ENCODE peak calls at places on chromosome 11, in four cellular contexts. One of them, this sample, is unnamed.
A peak's percentile ranks its signal among the peaks of the same experiment; 100 is the strongest.

GRCh38 chr11:88035271-88035670 is 140.0 kb downstream of the RAB38 start:
- DNase-seq in K562: no peak
- DNase-seq in HepG2: no peak
- DNase-seq in GM12878: no peak
- DNase-seq in this sample: no peak

GRCh38 chr11:94539420-94539819 is 4.3 kb upstream of the FUT4 start:
- DNase-seq in K562: no peak
- DNase-seq in HepG2: no peak
- DNase-seq in GM12878: no peak
- DNase-seq in this sample: no peak

GRCh38 chr11:1281326-1281973 is 28.0 kb downstream of the TOLLIP start:
- DNase-seq in K562: no peak
- DNase-seq in HepG2: no peak
- DNase-seq in GM12878: no peak
- DNase-seq in this sample: no peak

GRCh38 chr11:37984991-37985390 is 1387.0 kb upstream of the RAG2 start:
- DNase-seq in K562: no peak
- DNase-seq in HepG2: no peak
- DNase-seq in GM12878: no peak
- DNase-seq in this sample: no peak

GRCh38 chr11:72762641-72763304 is 10.6 kb upstream of the ARAP1 start:
- DNase-seq in K562: no peak
- DNase-seq in HepG2: no peak
- DNase-seq in GM12878: no peak
- DNase-seq in this sample: no peak

GRCh38 chr11:44343778-44344424 is 34.0 kb upstream of the ALX4 start:
- DNase-seq in K562: no peak
- DNase-seq in HepG2: no peak
- DNase-seq in GM12878: no peak
- DNase-seq in this sample: no peak

GRCh38 chr11:122140535-122140934 is 24.5 kb upstream of the BLID start:
- DNase-seq in K562: no peak
- DNase-seq in HepG2: no peak
- DNase-seq in GM12878: no peak
- DNase-seq in this sample: no peak

GRCh38 chr11:134334796-134335571 is 3.2 kb downstream of the GLB1L2 start:
- DNase-seq in K562: no peak
- DNase-seq in HepG2: no peak
- DNase-seq in GM12878: no peak
- DNase-seq in this sample: no peak

GRCh38 chr11:22491826-22492225 is 133.8 kb downstream of the FANCF start:
- DNase-seq in K562: no peak
- DNase-seq in HepG2: no peak
- DNase-seq in GM12878: no peak
- DNase-seq in this sample: no peak

GRCh38 chr11:36150986-36151385 is 138.2 kb downstream of the COMMD9 start:
- DNase-seq in K562: no peak
- DNase-seq in HepG2: no peak
- DNase-seq in GM12878: no peak
- DNase-seq in this sample: no peak

GRCh38 chr11:117950320-117950719 is 21.1 kb upstream of the TMPRSS13 start:
- DNase-seq in K562: no peak
- DNase-seq in HepG2: no peak
- DNase-seq in GM12878: no peak
- DNase-seq in this sample: peak; percentile 22

GRCh38 chr11:2885676-2886081 is at the start of gene CDKN1C:
- DNase-seq in K562: peak; percentile 94
- DNase-seq in HepG2: no peak
- DNase-seq in GM12878: no peak
- DNase-seq in this sample: peak; percentile 53

GRCh38 chr11:67484847-67485311 is 2.1 kb downstream of the AIP start:
- DNase-seq in K562: no peak
- DNase-seq in HepG2: no peak
- DNase-seq in GM12878: peak; percentile 76
- DNase-seq in this sample: no peak

GRCh38 chr11:60710482-60710881 is 11.1 kb downstream of the MS4A8 start:
- DNase-seq in K562: no peak
- DNase-seq in HepG2: no peak
- DNase-seq in GM12878: no peak
- DNase-seq in this sample: peak; percentile 45

GRCh38 chr11:114132427-114132826 is 72.9 kb downstream of the ZBTB16 start:
- DNase-seq in K562: no peak
- DNase-seq in HepG2: no peak
- DNase-seq in GM12878: no peak
- DNase-seq in this sample: no peak

GRCh38 chr11:1839924-1840779 is 1.4 kb downstream of the TNNI2 start:
- DNase-seq in K562: no peak
- DNase-seq in HepG2: no peak
- DNase-seq in GM12878: no peak
- DNase-seq in this sample: no peak

GRCh38 chr11:65871811-65872548 is 620 bp downstream of the EFEMP2 start:
- DNase-seq in K562: no peak
- DNase-seq in HepG2: no peak
- DNase-seq in GM12878: no peak
- DNase-seq in this sample: no peak

GRCh38 chr11:77789061-77789730 is 31.3 kb downstream of the RSF1 start:
- DNase-seq in K562: no peak
- DNase-seq in HepG2: no peak
- DNase-seq in GM12878: no peak
- DNase-seq in this sample: no peak

GRCh38 chr11:119116235-119116594 is 5.2 kb upstream of the HINFP start:
- DNase-seq in K562: no peak
- DNase-seq in HepG2: no peak
- DNase-seq in GM12878: no peak
- DNase-seq in this sample: no peak
- TF ChIP-seq USF2 in K562: no peak
- TF ChIP-seq USF2 in HepG2: no peak
- TF ChIP-seq USF2 in GM12878: no peak
- TF ChIP-seq USF2 in this sample: no peak

DNA sequence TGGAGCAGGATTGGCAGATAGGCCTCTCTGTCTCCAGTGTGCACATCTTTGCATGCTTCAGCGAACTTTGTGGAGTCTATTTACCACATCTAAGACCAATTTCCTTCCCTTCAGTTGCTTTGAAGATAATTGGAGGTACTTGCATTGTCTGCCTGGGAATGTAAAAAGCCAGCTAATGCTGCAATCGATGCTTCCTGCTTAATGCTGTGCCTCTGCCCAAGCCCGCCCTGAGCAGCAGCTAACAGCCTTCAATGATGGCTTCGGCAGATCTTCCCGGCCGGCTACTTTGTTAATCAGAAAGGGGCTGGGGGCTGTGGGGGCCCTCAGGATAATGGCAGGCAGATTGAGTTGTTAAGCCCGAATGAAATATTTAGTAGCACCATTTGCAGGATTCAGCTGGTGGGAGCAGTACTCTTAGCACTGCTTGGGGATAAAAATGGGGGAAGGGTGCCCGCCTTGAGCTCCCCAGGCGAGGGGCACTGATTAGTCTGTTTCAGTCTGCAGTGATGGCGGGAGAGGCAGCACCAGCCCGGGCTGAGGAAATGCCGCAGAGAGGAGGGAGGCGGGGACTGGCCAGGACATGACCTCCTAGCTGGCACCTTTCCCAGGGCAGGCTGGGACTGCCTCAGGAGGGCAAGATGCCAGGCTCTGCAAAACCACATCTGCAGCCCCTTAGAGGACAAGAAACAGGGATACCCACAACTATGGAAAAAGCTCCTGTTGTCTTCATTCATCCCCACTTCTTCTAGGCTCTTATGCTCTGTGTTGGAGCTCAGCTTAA is 460.0 kb downstream of the BUD13 start:
- DNase-seq in K562: no peak
- DNase-seq in HepG2: no peak
- DNase-seq in GM12878: no peak
- DNase-seq in this sample: no peak
- TF ChIP-seq SIN3A in K562: no peak
- TF ChIP-seq SIN3A in HepG2: no peak
- TF ChIP-seq SIN3A in GM12878: no peak
- TF ChIP-seq SIN3A in this sample: no peak

DNA sequence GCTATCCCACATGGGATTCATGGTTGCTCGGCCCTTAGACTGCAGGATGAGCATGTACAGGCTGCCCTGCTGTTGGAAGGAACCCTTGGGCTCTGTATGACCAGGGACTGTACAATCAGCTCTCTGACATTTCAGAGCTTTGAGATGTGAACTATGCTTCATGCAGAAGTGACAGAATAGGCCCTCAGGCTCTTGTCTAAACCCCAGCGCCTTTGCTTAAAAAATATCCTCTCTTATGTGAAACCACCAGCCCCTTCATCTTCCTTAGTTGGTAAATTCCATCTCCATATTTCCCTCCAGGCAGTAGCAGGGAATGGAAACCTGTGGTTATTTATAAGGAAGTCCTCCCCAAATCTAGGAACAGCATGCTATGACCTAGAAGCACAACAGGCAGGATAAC is 78.9 kb upstream of the PLET1 start:
- DNase-seq in K562: no peak
- DNase-seq in HepG2: no peak
- DNase-seq in GM12878: no peak
- DNase-seq in this sample: no peak
- TF ChIP-seq ZNF274 in K562: no peak
- TF ChIP-seq ZNF274 in HepG2: no peak
- TF ChIP-seq ZNF274 in GM12878: no peak
- TF ChIP-seq ZNF274 in this sample: no peak

DNA sequence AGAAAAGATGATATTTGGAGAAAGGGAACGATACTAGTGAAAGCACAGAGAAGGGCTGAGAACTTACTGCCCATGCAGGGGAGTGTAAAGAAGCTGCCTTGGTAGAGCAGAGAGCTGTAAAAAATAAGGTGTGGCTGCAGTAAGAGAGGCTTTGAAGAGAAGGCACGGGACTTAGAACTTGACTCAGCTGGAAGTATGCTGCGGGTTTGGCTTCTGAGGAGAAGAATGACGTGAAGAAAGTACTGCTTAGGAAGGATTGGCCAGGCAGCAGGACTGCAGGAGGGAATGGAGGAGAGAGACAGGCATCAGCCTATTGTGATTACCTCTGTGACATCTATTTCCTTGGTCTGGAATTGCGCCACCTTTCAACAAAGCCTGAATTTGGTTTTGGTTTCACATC is 22.4 kb downstream of the PRRG4 start:
- DNase-seq in K562: no peak
- DNase-seq in HepG2: no peak
- DNase-seq in GM12878: no peak
- DNase-seq in this sample: no peak
- TF ChIP-seq USF2 in K562: no peak
- TF ChIP-seq USF2 in HepG2: no peak
- TF ChIP-seq USF2 in GM12878: no peak
- TF ChIP-seq USF2 in this sample: no peak

This sample was measured in H1.